ENCODE peak calls at places on chromosomes 11 and 22, in seven cellular contexts. Q is ascending aorta, E is upper lobe of left lung, S is prostate gland, R is fibroblast of mammary gland, L is A549, O is AG09309. H is an unnamed sample.
A peak's percentile ranks its signal among the peaks of the same experiment; 100 is the strongest.

GRCh38 chr11:69300124-69301032 is 6.4 kb downstream of the MYEOV start:
- DNase-seq in Q (no peak), E (no peak), S (no peak), R (peak; percentile 88), L (peak; percentile 81), O (no peak), H (no peak)

GRCh38 chr11:83711035-83711630 is 425.0 kb upstream of the CCDC90B start:
- DNase-seq in Q (no peak), E (no peak), S (no peak), R (peak; percentile 33), L (peak; percentile 53), O (no peak), H (no peak)

GRCh38 chr22:43376765-43377485 is 33.8 kb upstream of the SCUBE1 start:
- DNase-seq in Q (no peak), E (no peak), S (no peak), R (no peak), L (no peak), O (no peak), H (no peak)

GRCh38 chr22:29719894-29720645 is at the start of gene CABP7:
- DNase-seq in Q (no peak), E (peak; percentile 72), S (no peak), R (no peak), L (no peak), O (no peak), H (no peak)

GRCh38 chr22:35350539-35351503 is 30.1 kb upstream of the HMOX1 start:
- DNase-seq in Q (peak; percentile 77), E (peak; percentile 91), S (peak; percentile 91), R (peak; percentile 91), L (peak; percentile 91), O (peak; percentile 76), H (peak; percentile 57)

GRCh38 chr11:44110231-44110679 is 14.8 kb downstream of the EXT2 start:
- DNase-seq in Q (no peak), E (no peak), S (peak; percentile 30), R (peak; percentile 55), L (peak; percentile 49), O (no peak), H (peak; percentile 27)

GRCh38 chr11:20451568-20451967 is 64.1 kb downstream of the PRMT3 start:
- DNase-seq in Q (no peak), E (no peak), S (no peak), R (peak; percentile 66), L (no peak), O (peak; percentile 24), H (no peak)

GRCh38 chr11:13134886-13135285 is 125.8 kb downstream of the RASSF10 start:
- DNase-seq in Q (no peak), E (no peak), S (no peak), R (no peak), L (no peak), O (no peak), H (no peak)

GRCh38 chr22:19848298-19849224 is 6.1 kb downstream of the GNB1L start:
- DNase-seq in Q (no peak), E (no peak), S (no peak), R (peak; percentile 34), L (peak; percentile 20), O (no peak), H (no peak)

GRCh38 chr11:75813622-75814039 is 1.4 kb upstream of the UVRAG start:
- DNase-seq in Q (no peak), E (no peak), S (no peak), R (peak; percentile 36), L (no peak), O (no peak), H (no peak)

GRCh38 chr11:1291295-1292017 is 18.0 kb downstream of the TOLLIP start:
- DNase-seq in Q (no peak), E (peak; percentile 54), S (no peak), R (no peak), L (no peak), O (no peak), H (no peak)

GRCh38 chr22:47065756-47066615 is 303.5 kb downstream of the TBC1D22A start:
- DNase-seq in Q (no peak), E (peak; percentile 29), S (no peak), R (peak; percentile 25), L (no peak), O (no peak), H (no peak)

GRCh38 chr11:68099474-68100405 is 21.4 kb downstream of the CHKA start:
- DNase-seq in Q (no peak), E (no peak), S (peak; percentile 64), R (no peak), L (no peak), O (no peak), H (no peak)

GRCh38 chr11:83012168-83013067 is 59.3 kb downstream of the RAB30 start:
- DNase-seq in Q (no peak), E (no peak), S (no peak), R (no peak), L (no peak), O (no peak), H (no peak)

GRCh38 chr22:17272511-17272991 is 53.3 kb upstream of the ADA2 start:
- DNase-seq in Q (no peak), E (no peak), S (no peak), R (no peak), L (no peak), O (no peak), H (no peak)

GRCh38 chr11:12160680-12161079 is 50.3 kb downstream of the MICAL2 start:
- DNase-seq in Q (no peak), E (peak; percentile 34), S (no peak), R (no peak), L (no peak), O (no peak), H (peak; percentile 62)

GRCh38 chr11:101487775-101488174 is 96.0 kb downstream of the TRPC6 start:
- DNase-seq in Q (no peak), E (no peak), S (no peak), R (peak; percentile 73), L (no peak), O (peak; percentile 50), H (no peak)

GRCh38 chr22:26429458-26430238 is 588 bp downstream of the ASPHD2 start:
- DNase-seq in Q (no peak), E (peak; percentile 88), S (no peak), R (no peak), L (no peak), O (no peak), H (no peak)

GRCh38 chr22:37571258-37571991 is 8.5 kb downstream of the LGALS2 start:
- DNase-seq in Q (no peak), E (no peak), S (no peak), R (no peak), L (peak; percentile 57), O (no peak), H (no peak)
- TF ChIP-seq CTCF in Q (no peak), E (no peak), S (no peak), R (no peak), L (no peak), O (peak; percentile 13), H (no peak)

DNA sequence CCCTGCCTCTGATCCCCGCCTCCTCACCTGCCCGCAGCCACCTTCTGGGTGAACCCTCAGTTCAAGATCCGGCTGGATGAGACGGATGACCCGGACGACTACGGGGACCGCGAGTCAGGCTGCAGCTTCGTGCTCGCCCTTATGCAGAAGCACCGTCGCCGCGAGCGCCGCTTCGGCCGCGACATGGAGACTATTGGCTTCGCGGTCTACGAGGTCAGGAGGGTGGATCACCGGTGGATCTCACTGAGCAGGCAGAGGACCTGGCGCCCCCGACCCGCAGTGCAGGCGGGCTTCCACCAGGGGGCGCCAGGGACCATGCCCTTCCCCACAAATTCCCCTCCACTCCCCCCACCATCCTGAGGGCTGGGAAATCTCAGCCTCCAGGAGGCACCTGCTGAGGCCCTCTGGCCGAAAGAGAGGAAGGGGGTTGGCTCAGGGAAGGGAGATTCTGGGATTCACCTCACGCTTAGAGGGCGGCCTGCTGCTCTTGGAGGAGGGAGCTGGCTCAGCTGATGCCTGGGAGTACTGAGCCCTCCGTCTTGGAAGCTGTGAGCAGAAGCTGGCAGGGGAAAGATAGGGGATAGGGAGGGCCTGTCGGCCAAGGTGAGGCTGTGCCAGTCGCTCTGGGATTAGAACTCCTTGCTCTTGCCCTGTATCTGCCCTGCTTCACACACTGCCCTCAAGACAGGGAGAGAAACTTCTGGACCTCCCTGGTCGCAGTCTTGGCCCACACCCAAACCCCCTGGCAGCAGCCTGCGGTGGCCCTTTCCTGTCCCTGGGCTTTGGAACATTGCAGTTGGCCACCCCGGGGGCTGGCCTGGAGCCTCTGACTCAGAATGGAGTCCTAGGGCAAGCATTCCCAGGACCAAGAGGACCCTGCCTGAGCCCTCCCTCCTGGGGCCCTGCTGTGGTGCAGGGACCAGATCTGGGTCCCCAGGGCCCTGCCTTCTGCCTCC is 23.2 kb downstream of the CAPN1 start:
- DNase-seq in Q (no peak), E (peak; percentile 88), S (no peak), R (peak; percentile 27), L (peak; percentile 48), O (no peak), H (peak; percentile 86)
- TF ChIP-seq CTCF in Q (peak; percentile 69), E (peak; percentile 90), S (peak; percentile 68), R (peak; percentile 74), L (peak; percentile 94), O (peak; percentile 86), H (peak; percentile 61)

DNA sequence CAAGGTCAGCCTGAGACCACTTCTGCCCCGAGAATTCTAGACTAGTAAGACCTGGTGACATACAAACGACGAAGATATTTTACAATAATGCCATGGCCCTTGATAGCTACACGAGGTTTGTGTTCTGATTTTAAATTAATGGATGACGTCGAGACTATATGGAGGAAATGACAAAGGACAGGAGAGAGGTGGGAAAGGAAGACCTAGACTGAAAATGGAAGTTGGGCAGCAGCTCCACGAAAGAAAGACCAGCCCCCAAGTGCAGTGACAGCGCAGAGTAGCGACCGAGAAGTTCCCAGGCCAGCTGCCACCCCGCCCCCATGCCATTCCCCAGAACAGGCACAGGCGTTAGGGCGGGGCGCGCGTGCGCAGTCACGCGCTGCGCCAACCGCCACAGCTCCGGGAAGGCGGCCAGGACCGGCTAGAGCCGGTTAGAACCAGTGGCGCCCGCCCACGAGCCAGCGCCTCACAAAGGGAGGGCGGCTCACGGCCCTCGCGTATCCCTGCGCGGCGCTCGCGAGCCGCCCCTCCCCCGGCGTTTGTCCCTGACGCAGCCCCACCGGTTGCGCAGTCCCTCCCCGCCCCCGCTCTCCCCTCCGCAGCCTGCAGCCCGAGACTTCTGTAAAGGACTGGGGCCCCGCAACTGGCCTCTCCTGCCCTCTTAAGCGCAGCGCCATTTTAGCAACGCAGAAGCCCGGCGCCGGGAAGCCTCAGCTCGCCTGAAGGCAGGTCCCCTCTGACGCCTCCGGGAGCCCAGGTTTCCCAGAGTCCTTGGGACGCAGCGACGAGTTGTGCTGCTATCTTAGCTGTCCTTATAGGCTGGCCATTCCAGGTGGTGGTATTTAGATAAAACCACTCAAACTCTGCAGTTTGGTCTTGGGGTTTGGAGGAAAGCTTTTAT is 1.5 kb upstream of the MALAT1 start:
- DNase-seq in Q (peak; percentile 94), E (peak; percentile 100), S (peak; percentile 97), R (peak; percentile 98), L (peak; percentile 99), O (peak; percentile 93), H (no peak)
- TF ChIP-seq CTCF in Q (no peak), E (no peak), S (no peak), R (no peak), L (no peak), O (peak; percentile 3), H (no peak)

GRCh38 chr11:117094776-117095175 is 3.5 kb downstream of the SIK3 start:
- DNase-seq in Q (no peak), E (no peak), S (no peak), R (peak; percentile 44), L (no peak), O (no peak), H (no peak)

GRCh38 chr11:117097567-117098268 is 510 bp downstream of the SIK3 start:
- DNase-seq in Q (no peak), E (peak; percentile 94), S (peak; percentile 28), R (no peak), L (no peak), O (no peak), H (no peak)

GRCh38 chr11:117096973-117097566 is 1.2 kb downstream of the SIK3 start:
- DNase-seq in Q (no peak), E (no peak), S (no peak), R (no peak), L (no peak), O (no peak), H (no peak)

GRCh38 chr11:117095301-117096139 is 2.7 kb downstream of the SIK3 start:
- DNase-seq in Q (no peak), E (no peak), S (no peak), R (peak; percentile 44), L (no peak), O (no peak), H (no peak)

GRCh38 chr11:117096140-117096972 is 1.9 kb downstream of the SIK3 start:
- DNase-seq in Q (no peak), E (no peak), S (no peak), R (no peak), L (peak; percentile 56), O (no peak), H (no peak)
- TF ChIP-seq CTCF in Q (no peak), E (no peak), S (no peak), R (no peak), L (no peak), O (no peak), H (no peak)

H was measured in D721Med.